ENCODE peak calls at places on chromosomes 7 and 10, in four cellular contexts. A is prostate gland, V is psoas muscle, N is tibial nerve. D is an unnamed sample. For H3K27me3 and H3K4me1, the result is how much of the 10 kb centered on the place peaks cover.

GRCh38 chr7:33937871-33938270 is 32.5 kb downstream of the BMPER start:
- DNase-seq in A (no peak), N (no peak), V (no peak), D (no peak)

GRCh38 chr7:39952378-39952777 is 2.3 kb downstream of the CDK13 start:
- DNase-seq in N (no peak), V (no peak), A (no peak), D (no peak)

GRCh38 chr10:4771554-4772201 is 54.3 kb upstream of the AKR1E2 start:
- DNase-seq in A (no peak), N (no peak), V (no peak), D (no peak)

GRCh38 chr7:39985398-39985918 is 35.4 kb downstream of the CDK13 start:
- DNase-seq in V (no peak), A (no peak), N (no peak), D (no peak)

GRCh38 chr7:29258951-29259350 is 64.4 kb downstream of the CHN2 start:
- DNase-seq in V (no peak), N (no peak), A (no peak), D (no peak)

GRCh38 chr7:38102486-38102885 is 75.6 kb upstream of the STARD3NL start:
- DNase-seq in A (no peak), N (no peak), V (no peak), D (no peak)

GRCh38 chr7:25253714-25254113 is 25.4 kb upstream of the NPVF start:
- DNase-seq in V (no peak), N (no peak), A (no peak), D (no peak)

GRCh38 chr7:151736403-151736909 is 140.5 kb downstream of the PRKAG2 start:
- DNase-seq in V (peak), N (peak), A (peak), D (no peak)

GRCh38 chr10:106582291-106582690 is 582.2 kb downstream of the SORCS1 start:
- DNase-seq in N (no peak), A (no peak), V (no peak), D (no peak)

GRCh38 chr7:44738031-44738730 is 10.5 kb upstream of the ZMIZ2 start:
- DNase-seq in A (no peak), V (no peak), N (no peak), D (no peak)

GRCh38 chr10:76632158-76633051 is 1005.2 kb downstream of the KCNMA1 start:
- DNase-seq in V (no peak), N (no peak), A (no peak), D (peak)

GRCh38 chr7:485188-486081 is 34.2 kb downstream of the PDGFA start:
- DNase-seq in V (peak), A (peak), N (no peak), D (no peak)

GRCh38 chr10:83736008-83736407 is 403.3 kb upstream of the GHITM start:
- DNase-seq in N (no peak), V (no peak), A (no peak), D (no peak)

GRCh38 chr7:28083159-28083997 is 97.2 kb downstream of the JAZF1 start:
- DNase-seq in A (peak), V (no peak), N (peak), D (no peak)

GRCh38 chr7:84548366-84549085 is 353.9 kb upstream of the SEMA3A start:
- DNase-seq in V (no peak), A (no peak), N (no peak), D (no peak)

GRCh38 chr7:149497467-149498261 is at the start of gene ZNF746:
- DNase-seq in A (peak), N (peak), V (peak), D (peak)

GRCh38 chr7:130695840-130696239 is 9.5 kb upstream of the TSGA13 start:
- DNase-seq in N (no peak), A (no peak), V (no peak), D (peak)

GRCh38 chr10:34018129-34018528 is 683.7 kb upstream of the NRP1 start:
- DNase-seq in N (no peak), A (no peak), V (no peak), D (no peak)

DNA sequence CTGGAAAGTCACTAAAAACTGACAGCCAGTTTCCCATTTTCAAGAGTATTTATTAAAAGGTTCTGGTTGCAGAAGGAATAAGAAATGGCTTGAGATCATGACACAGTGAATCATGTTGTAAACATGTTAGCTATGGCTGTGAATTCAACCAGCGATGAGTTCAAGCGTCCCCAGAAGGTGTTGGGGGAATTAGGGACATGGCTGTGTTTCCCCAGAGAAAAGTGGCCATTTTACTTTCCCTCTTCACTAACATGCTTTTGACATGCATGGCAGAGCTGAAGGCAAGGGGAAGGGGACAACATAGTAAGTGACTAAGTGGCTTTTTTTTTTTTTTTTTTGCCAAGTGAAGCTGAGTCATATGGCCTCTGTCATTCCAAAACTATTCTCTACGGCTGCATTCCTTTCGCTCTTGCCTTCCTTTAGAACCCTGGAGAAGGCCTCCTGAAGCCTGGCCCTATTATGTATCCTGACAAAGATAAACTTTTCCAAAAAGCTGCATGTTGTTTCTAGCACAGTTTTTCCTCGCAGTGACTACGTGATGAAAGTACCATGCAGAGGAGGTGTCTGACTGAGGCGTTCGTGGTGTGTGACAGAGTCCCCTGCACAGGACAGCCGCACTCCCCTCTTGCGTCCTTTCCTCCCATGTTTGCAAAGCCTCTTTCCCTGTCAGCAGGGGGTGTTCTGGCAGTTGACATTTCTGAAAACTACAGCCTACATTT is 46.9 kb downstream of the EGFR start:
- DNase-seq in N (no peak), V (no peak), A (no peak), D (no peak)
- TF ChIP-seq CTCF in N (no peak), V (no peak), A (no peak), D (no peak)

GRCh38 chr7:107980171-107980570 is 22.8 kb downstream of the LAMB1 start:
- DNase-seq in A (no peak), N (no peak), V (no peak), D (no peak)
- H3K27me3 ChIP-seq in A (under half), N (under half), V (under half), D (under half)

GRCh38 chr10:101218423-101219136 is 10.7 kb downstream of the LBX1 start:
- DNase-seq in A (no peak), V (no peak), N (no peak), D (no peak)
- H3K4me1 ChIP-seq in A (under half), V (under half), N (under half), D (under half)

DNA sequence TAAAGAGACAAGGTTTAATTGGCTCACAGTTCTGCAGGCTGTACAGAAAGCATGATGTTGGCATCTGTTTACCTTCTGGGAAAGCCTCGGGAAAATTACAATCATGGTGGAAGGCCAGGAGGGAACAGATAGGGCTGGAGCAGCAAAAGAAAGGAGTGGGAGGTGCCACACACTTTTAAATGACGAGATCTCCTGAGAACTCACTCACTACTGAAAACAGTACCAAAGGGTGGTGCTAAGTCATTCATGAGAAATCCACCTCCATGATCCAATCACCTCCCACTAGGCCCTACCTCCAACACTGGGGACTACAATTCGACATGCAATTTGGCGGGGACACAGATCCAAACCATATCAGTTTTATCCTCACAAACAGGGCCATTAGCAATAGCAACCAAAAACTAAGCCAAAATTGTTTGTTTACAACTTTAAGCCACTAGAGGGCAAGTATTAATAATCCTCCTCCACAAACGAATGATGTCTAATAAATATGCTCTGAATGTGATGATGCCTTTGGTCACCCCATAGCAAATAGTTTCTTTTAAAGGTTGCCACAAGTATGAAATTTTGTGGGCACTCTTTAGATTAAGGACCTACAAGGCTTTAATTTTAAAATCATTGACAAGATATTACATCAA is 129.2 kb upstream of the NRBF2 start:
- DNase-seq in A (no peak), V (no peak), N (no peak), D (no peak)
- TF ChIP-seq CTCF in A (no peak), V (peak), N (no peak), D (peak)

GRCh38 chr10:69567920-69568319 is 5.3 kb downstream of the NEUROG3 start:
- DNase-seq in N (peak), A (no peak), V (peak), D (peak)

GRCh38 chr10:69568472-69569143 is 4.6 kb downstream of the NEUROG3 start:
- DNase-seq in N (no peak), V (no peak), A (no peak), D (no peak)

GRCh38 chr10:69570050-69570816 is 3.0 kb downstream of the NEUROG3 start:
- DNase-seq in A (no peak), N (no peak), V (no peak), D (no peak)

GRCh38 chr10:69571618-69572158 is 1.5 kb downstream of the NEUROG3 start:
- DNase-seq in N (no peak), V (no peak), A (no peak), D (no peak)

GRCh38 chr10:69569144-69569934 is 3.9 kb downstream of the NEUROG3 start:
- DNase-seq in A (no peak), N (no peak), V (no peak), D (no peak)
- H3K27me3 ChIP-seq in A (under half), N (under half), V (under half), D (half or more)

DNA sequence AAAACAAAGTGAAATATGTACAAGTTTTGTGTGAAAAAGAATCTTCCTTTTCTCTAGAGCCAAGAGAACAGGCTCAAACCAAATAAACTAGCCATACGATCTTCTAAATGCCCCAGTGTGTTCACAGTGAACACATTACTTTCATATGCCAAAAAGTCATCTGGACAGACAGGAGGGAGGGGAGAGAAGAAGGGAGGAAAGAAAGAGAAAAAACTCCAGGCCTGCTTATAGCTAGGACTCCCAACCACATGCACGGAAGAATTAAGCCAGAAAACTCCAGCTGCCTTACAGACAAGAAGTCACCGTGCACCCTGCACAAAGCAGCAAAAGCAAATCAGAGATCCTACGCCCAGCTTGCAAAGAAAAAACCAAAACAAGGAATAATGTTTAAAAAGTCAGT is 34.4 kb downstream of the SNX8 start:
- DNase-seq in V (no peak), A (no peak), N (no peak), D (no peak)
- H3K4me1 ChIP-seq in V (under half), A (under half), N (under half), D (under half)

GRCh38 chr10:43809211-43809930 is 160.7 kb upstream of the ZNF32 start:
- DNase-seq in N (peak), A (no peak), V (no peak), D (no peak)
- TF ChIP-seq CTCF in N (no peak), A (no peak), V (no peak), D (no peak)

GRCh38 chr7:55277916-55278315 is 87.2 kb upstream of the LANCL2 start:
- DNase-seq in V (no peak), N (no peak), A (no peak), D (no peak)
- H3K27me3 ChIP-seq in V (under half), N (under half), A (under half), D (under half)

DNA sequence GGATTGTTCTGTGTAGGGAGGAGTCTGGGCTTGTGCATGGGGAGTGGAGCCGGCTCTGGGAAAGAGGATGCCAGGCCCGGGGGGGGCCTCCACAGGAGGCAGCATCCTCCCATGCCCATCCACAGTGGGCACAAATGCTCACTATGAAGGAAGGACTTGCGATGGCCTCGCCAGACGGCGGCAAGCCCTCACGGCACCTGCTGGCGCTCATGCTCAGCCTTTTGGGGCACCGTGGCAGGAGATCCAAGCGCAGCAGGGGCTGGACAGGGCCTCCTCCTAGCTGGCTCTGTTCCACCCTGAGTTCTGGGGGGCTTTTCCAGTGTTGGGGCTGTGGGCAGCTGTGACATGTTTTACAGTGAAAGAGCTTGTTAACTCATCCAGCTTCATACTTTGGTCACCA is 15.2 kb downstream of the MDH2 start:
- DNase-seq in A (no peak), N (no peak), V (no peak), D (no peak)
- H3K4me1 ChIP-seq in A (under half), N (under half), V (under half), D (under half)

D was measured in MM.1S.